ENCODE peak calls at places on chromosomes 2 and 18, in ten cellular contexts. One of them, this sample, is unnamed.

GRCh38 chr2:129192841-129193253 is 786.6 kb upstream of the RAB6C start:
- DNase-seq in HepG2: no peak
- DNase-seq in vagina: no peak
- DNase-seq in ovary: no peak
- DNase-seq in prostate gland: no peak
- DNase-seq in tibial nerve: no peak
- DNase-seq in transverse colon: no peak
- DNase-seq in lower lobe of right lung: no peak
- DNase-seq in PC-3: no peak
- DNase-seq in psoas muscle: no peak
- DNase-seq in this sample: no peak

GRCh38 chr2:224952942-224953657 is 89.2 kb downstream of the DOCK10 start:
- DNase-seq in HepG2: no peak
- DNase-seq in prostate gland: no peak
- DNase-seq in PC-3: no peak
- DNase-seq in psoas muscle: no peak
- DNase-seq in lower lobe of right lung: no peak
- DNase-seq in ovary: no peak
- DNase-seq in transverse colon: peak; percentile 46
- DNase-seq in vagina: no peak
- DNase-seq in tibial nerve: no peak
- DNase-seq in this sample: peak; percentile 24

GRCh38 chr2:11753452-11753885 is 7.0 kb downstream of the LPIN1 start:
- DNase-seq in vagina: no peak
- DNase-seq in prostate gland: no peak
- DNase-seq in tibial nerve: no peak
- DNase-seq in ovary: no peak
- DNase-seq in transverse colon: peak; percentile 83
- DNase-seq in PC-3: peak; percentile 45
- DNase-seq in lower lobe of right lung: peak; percentile 69
- DNase-seq in psoas muscle: peak; percentile 49
- DNase-seq in HepG2: no peak
- DNase-seq in this sample: peak; percentile 88

GRCh38 chr2:170139276-170139967 is 38.5 kb upstream of the MYO3B start:
- DNase-seq in vagina: no peak
- DNase-seq in psoas muscle: no peak
- DNase-seq in ovary: no peak
- DNase-seq in HepG2: no peak
- DNase-seq in tibial nerve: no peak
- DNase-seq in transverse colon: no peak
- DNase-seq in prostate gland: no peak
- DNase-seq in lower lobe of right lung: no peak
- DNase-seq in PC-3: no peak
- DNase-seq in this sample: no peak

GRCh38 chr2:73836141-73836943 is 7.6 kb downstream of the STAMBP start:
- DNase-seq in lower lobe of right lung: peak; percentile 52
- DNase-seq in psoas muscle: no peak
- DNase-seq in transverse colon: no peak
- DNase-seq in PC-3: no peak
- DNase-seq in ovary: no peak
- DNase-seq in prostate gland: no peak
- DNase-seq in HepG2: no peak
- DNase-seq in tibial nerve: no peak
- DNase-seq in vagina: no peak
- DNase-seq in this sample: no peak

GRCh38 chr2:200122683-200123082 is 167.3 kb downstream of the MAIP1 start:
- DNase-seq in vagina: no peak
- DNase-seq in PC-3: no peak
- DNase-seq in psoas muscle: no peak
- DNase-seq in tibial nerve: no peak
- DNase-seq in lower lobe of right lung: no peak
- DNase-seq in prostate gland: no peak
- DNase-seq in HepG2: no peak
- DNase-seq in ovary: no peak
- DNase-seq in transverse colon: no peak
- DNase-seq in this sample: no peak

GRCh38 chr2:158315803-158316413 is 140.6 kb downstream of the CCDC148 start:
- DNase-seq in PC-3: no peak
- DNase-seq in HepG2: no peak
- DNase-seq in psoas muscle: no peak
- DNase-seq in transverse colon: no peak
- DNase-seq in tibial nerve: no peak
- DNase-seq in lower lobe of right lung: no peak
- DNase-seq in prostate gland: no peak
- DNase-seq in ovary: no peak
- DNase-seq in vagina: no peak
- DNase-seq in this sample: no peak

GRCh38 chr2:236169741-236170654 is 1.8 kb upstream of the GBX2 start:
- DNase-seq in lower lobe of right lung: no peak
- DNase-seq in psoas muscle: no peak
- DNase-seq in ovary: no peak
- DNase-seq in PC-3: no peak
- DNase-seq in HepG2: no peak
- DNase-seq in prostate gland: no peak
- DNase-seq in tibial nerve: no peak
- DNase-seq in vagina: no peak
- DNase-seq in transverse colon: no peak
- DNase-seq in this sample: no peak

GRCh38 chr2:68837861-68838341 is 33.3 kb downstream of the BMP10 start:
- DNase-seq in HepG2: no peak
- DNase-seq in tibial nerve: no peak
- DNase-seq in transverse colon: no peak
- DNase-seq in ovary: no peak
- DNase-seq in prostate gland: no peak
- DNase-seq in vagina: no peak
- DNase-seq in PC-3: no peak
- DNase-seq in lower lobe of right lung: no peak
- DNase-seq in psoas muscle: no peak
- DNase-seq in this sample: no peak

GRCh38 chr2:68838641-68839040 is 32.6 kb downstream of the BMP10 start:
- DNase-seq in lower lobe of right lung: no peak
- DNase-seq in tibial nerve: no peak
- DNase-seq in transverse colon: no peak
- DNase-seq in prostate gland: no peak
- DNase-seq in PC-3: no peak
- DNase-seq in HepG2: no peak
- DNase-seq in vagina: no peak
- DNase-seq in ovary: no peak
- DNase-seq in psoas muscle: no peak
- DNase-seq in this sample: no peak

GRCh38 chr2:68837164-68837860 is 33.9 kb downstream of the BMP10 start:
- DNase-seq in lower lobe of right lung: peak; percentile 91
- DNase-seq in vagina: no peak
- DNase-seq in prostate gland: no peak
- DNase-seq in PC-3: peak; percentile 65
- DNase-seq in transverse colon: peak; percentile 78
- DNase-seq in ovary: no peak
- DNase-seq in tibial nerve: peak; percentile 39
- DNase-seq in HepG2: peak; percentile 55
- DNase-seq in psoas muscle: peak; percentile 59
- DNase-seq in this sample: peak; percentile 90

GRCh38 chr2:68835636-68836035 is 35.6 kb downstream of the BMP10 start:
- DNase-seq in HepG2: no peak
- DNase-seq in lower lobe of right lung: no peak
- DNase-seq in prostate gland: no peak
- DNase-seq in transverse colon: no peak
- DNase-seq in ovary: no peak
- DNase-seq in vagina: no peak
- DNase-seq in psoas muscle: no peak
- DNase-seq in tibial nerve: no peak
- DNase-seq in PC-3: no peak
- DNase-seq in this sample: no peak

DNA sequence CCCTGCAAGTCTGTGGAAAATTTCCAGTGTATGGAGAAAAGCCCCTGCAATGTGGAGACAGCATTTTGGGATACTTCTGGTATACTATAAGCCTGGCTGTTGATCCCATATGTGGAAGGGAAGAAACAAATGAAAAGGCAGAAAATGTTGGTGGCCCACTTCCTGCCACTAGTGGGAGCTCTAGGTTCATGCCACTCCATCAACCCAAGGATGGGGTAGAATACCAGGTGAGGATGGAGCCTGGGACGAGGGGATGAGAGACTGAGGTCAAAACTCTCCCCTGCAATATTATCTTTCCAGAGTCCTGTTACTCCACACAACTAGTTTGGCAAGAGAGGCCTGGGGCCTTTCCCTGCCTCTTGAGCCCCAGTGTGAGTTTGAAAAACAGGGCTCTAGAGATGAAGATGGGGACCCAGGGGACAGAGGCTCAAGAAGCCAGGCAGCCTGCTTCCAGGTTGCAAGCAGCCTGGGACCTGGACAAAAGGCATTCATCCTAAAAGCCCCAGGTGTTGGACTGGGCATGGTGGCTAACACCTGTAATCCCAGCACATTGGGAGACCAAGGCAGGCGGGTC is 31.9 kb downstream of the BMP10 start:
- DNase-seq in tibial nerve: no peak
- DNase-seq in transverse colon: no peak
- DNase-seq in prostate gland: no peak
- DNase-seq in psoas muscle: no peak
- DNase-seq in PC-3: peak; percentile 58
- DNase-seq in lower lobe of right lung: no peak
- DNase-seq in ovary: no peak
- DNase-seq in HepG2: no peak
- DNase-seq in vagina: no peak
- DNase-seq in this sample: no peak
- TF ChIP-seq CTCF in tibial nerve: peak; percentile 30
- TF ChIP-seq CTCF in transverse colon: peak; percentile 51
- TF ChIP-seq CTCF in prostate gland: peak; percentile 37
- TF ChIP-seq CTCF in psoas muscle: peak; percentile 28
- TF ChIP-seq CTCF in PC-3: peak; percentile 80
- TF ChIP-seq CTCF in lower lobe of right lung: peak; percentile 67
- TF ChIP-seq CTCF in ovary: no peak
- TF ChIP-seq CTCF in HepG2: peak; percentile 64
- TF ChIP-seq CTCF in vagina: no peak
- TF ChIP-seq CTCF in this sample: no peak

GRCh38 chr2:174623690-174624089 is 26.1 kb upstream of the WIPF1 start:
- DNase-seq in tibial nerve: no peak
- DNase-seq in psoas muscle: no peak
- DNase-seq in ovary: no peak
- DNase-seq in prostate gland: no peak
- DNase-seq in transverse colon: no peak
- DNase-seq in vagina: no peak
- DNase-seq in PC-3: no peak
- DNase-seq in lower lobe of right lung: no peak
- DNase-seq in HepG2: no peak
- DNase-seq in this sample: no peak

GRCh38 chr2:174625031-174625430 is 27.4 kb upstream of the WIPF1 start:
- DNase-seq in lower lobe of right lung: no peak
- DNase-seq in psoas muscle: no peak
- DNase-seq in PC-3: no peak
- DNase-seq in vagina: no peak
- DNase-seq in prostate gland: no peak
- DNase-seq in transverse colon: no peak
- DNase-seq in ovary: no peak
- DNase-seq in HepG2: no peak
- DNase-seq in tibial nerve: no peak
- DNase-seq in this sample: no peak

GRCh38 chr2:174627216-174627615 is 29.6 kb upstream of the WIPF1 start:
- DNase-seq in lower lobe of right lung: no peak
- DNase-seq in vagina: no peak
- DNase-seq in HepG2: no peak
- DNase-seq in ovary: no peak
- DNase-seq in psoas muscle: no peak
- DNase-seq in transverse colon: no peak
- DNase-seq in tibial nerve: no peak
- DNase-seq in PC-3: no peak
- DNase-seq in prostate gland: no peak
- DNase-seq in this sample: no peak

GRCh38 chr2:174621323-174621722 is 23.7 kb upstream of the WIPF1 start:
- DNase-seq in vagina: no peak
- DNase-seq in HepG2: no peak
- DNase-seq in psoas muscle: no peak
- DNase-seq in PC-3: no peak
- DNase-seq in ovary: no peak
- DNase-seq in transverse colon: no peak
- DNase-seq in lower lobe of right lung: no peak
- DNase-seq in prostate gland: no peak
- DNase-seq in tibial nerve: no peak
- DNase-seq in this sample: no peak

DNA sequence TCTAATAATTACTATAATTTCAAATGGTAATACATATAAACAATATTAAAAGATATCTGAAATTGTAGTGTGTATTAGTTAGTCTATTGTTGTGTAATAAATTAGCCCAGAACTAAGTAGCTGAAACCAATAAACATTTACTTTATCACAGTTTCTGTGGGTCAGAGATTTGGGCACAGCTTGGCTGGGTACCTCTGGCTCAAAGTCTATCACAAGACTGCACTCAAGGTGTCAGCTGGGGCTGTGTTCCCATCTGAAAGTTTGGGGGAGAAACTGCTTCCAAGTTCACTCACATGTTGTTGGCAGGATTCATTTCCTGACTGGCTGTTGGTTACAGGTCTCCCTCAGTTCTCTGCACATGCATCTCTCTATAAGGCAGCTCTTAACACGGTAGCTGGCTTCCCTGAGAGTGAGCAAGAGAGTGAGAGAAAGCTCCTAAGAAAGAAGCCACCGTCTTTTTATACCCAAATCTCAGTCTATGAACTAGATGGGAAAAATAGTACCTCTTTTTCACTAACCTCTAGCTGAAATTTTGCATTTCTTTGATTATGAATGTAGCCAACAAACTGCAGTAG is 25.6 kb upstream of the WIPF1 start:
- DNase-seq in vagina: no peak
- DNase-seq in HepG2: no peak
- DNase-seq in tibial nerve: no peak
- DNase-seq in ovary: no peak
- DNase-seq in lower lobe of right lung: no peak
- DNase-seq in prostate gland: no peak
- DNase-seq in transverse colon: no peak
- DNase-seq in psoas muscle: no peak
- DNase-seq in PC-3: no peak
- DNase-seq in this sample: no peak
- H3K4me3 ChIP-seq in vagina: no peak overlapping the region
- H3K4me3 ChIP-seq in HepG2: no peak overlapping the region
- H3K4me3 ChIP-seq in tibial nerve: no peak overlapping the region
- H3K4me3 ChIP-seq in ovary: no peak overlapping the region
- H3K4me3 ChIP-seq in lower lobe of right lung: no peak overlapping the region
- H3K4me3 ChIP-seq in prostate gland: no peak overlapping the region
- H3K4me3 ChIP-seq in transverse colon: no peak overlapping the region
- H3K4me3 ChIP-seq in psoas muscle: no peak overlapping the region
- H3K4me3 ChIP-seq in PC-3: no peak overlapping the region
- H3K4me3 ChIP-seq in this sample: no peak overlapping the region

GRCh38 chr2:21282515-21282898 is 158.7 kb downstream of the TDRD15 start:
- DNase-seq in vagina: no peak
- DNase-seq in ovary: no peak
- DNase-seq in HepG2: no peak
- DNase-seq in lower lobe of right lung: no peak
- DNase-seq in prostate gland: no peak
- DNase-seq in PC-3: no peak
- DNase-seq in transverse colon: no peak
- DNase-seq in psoas muscle: no peak
- DNase-seq in tibial nerve: no peak
- DNase-seq in this sample: no peak
- H3K4me1 ChIP-seq in vagina: no peaks in the 10 kb centered on the region
- H3K4me1 ChIP-seq in ovary: no peaks in the 10 kb centered on the region
- H3K4me1 ChIP-seq in HepG2: no peaks in the 10 kb centered on the region
- H3K4me1 ChIP-seq in lower lobe of right lung: no peaks in the 10 kb centered on the region
- H3K4me1 ChIP-seq in prostate gland: no peaks in the 10 kb centered on the region
- H3K4me1 ChIP-seq in PC-3: no peaks in the 10 kb centered on the region
- H3K4me1 ChIP-seq in transverse colon: no peaks in the 10 kb centered on the region
- H3K4me1 ChIP-seq in psoas muscle: no peaks in the 10 kb centered on the region
- H3K4me1 ChIP-seq in tibial nerve: peaks cover 5% of the 10 kb centered on the region
- H3K4me1 ChIP-seq in this sample: no peaks in the 10 kb centered on the region

GRCh38 chr18:12251311-12251710 is 2.9 kb upstream of the CIDEA start:
- DNase-seq in transverse colon: no peak
- DNase-seq in prostate gland: no peak
- DNase-seq in vagina: no peak
- DNase-seq in PC-3: no peak
- DNase-seq in ovary: no peak
- DNase-seq in HepG2: no peak
- DNase-seq in lower lobe of right lung: no peak
- DNase-seq in psoas muscle: no peak
- DNase-seq in tibial nerve: no peak
- DNase-seq in this sample: no peak

GRCh38 chr18:12245793-12246135 is 8.4 kb upstream of the CIDEA start:
- DNase-seq in vagina: no peak
- DNase-seq in PC-3: no peak
- DNase-seq in psoas muscle: no peak
- DNase-seq in lower lobe of right lung: no peak
- DNase-seq in HepG2: no peak
- DNase-seq in ovary: no peak
- DNase-seq in tibial nerve: no peak
- DNase-seq in prostate gland: no peak
- DNase-seq in transverse colon: no peak
- DNase-seq in this sample: no peak

GRCh38 chr18:12248926-12249720 is 5.0 kb upstream of the CIDEA start:
- DNase-seq in vagina: no peak
- DNase-seq in HepG2: no peak
- DNase-seq in ovary: no peak
- DNase-seq in prostate gland: no peak
- DNase-seq in tibial nerve: no peak
- DNase-seq in transverse colon: no peak
- DNase-seq in psoas muscle: no peak
- DNase-seq in lower lobe of right lung: no peak
- DNase-seq in PC-3: no peak
- DNase-seq in this sample: no peak

GRCh38 chr18:12247946-12248345 is 6.2 kb upstream of the CIDEA start:
- DNase-seq in HepG2: no peak
- DNase-seq in lower lobe of right lung: no peak
- DNase-seq in ovary: no peak
- DNase-seq in transverse colon: no peak
- DNase-seq in vagina: no peak
- DNase-seq in prostate gland: no peak
- DNase-seq in tibial nerve: no peak
- DNase-seq in psoas muscle: no peak
- DNase-seq in PC-3: no peak
- DNase-seq in this sample: no peak

DNA sequence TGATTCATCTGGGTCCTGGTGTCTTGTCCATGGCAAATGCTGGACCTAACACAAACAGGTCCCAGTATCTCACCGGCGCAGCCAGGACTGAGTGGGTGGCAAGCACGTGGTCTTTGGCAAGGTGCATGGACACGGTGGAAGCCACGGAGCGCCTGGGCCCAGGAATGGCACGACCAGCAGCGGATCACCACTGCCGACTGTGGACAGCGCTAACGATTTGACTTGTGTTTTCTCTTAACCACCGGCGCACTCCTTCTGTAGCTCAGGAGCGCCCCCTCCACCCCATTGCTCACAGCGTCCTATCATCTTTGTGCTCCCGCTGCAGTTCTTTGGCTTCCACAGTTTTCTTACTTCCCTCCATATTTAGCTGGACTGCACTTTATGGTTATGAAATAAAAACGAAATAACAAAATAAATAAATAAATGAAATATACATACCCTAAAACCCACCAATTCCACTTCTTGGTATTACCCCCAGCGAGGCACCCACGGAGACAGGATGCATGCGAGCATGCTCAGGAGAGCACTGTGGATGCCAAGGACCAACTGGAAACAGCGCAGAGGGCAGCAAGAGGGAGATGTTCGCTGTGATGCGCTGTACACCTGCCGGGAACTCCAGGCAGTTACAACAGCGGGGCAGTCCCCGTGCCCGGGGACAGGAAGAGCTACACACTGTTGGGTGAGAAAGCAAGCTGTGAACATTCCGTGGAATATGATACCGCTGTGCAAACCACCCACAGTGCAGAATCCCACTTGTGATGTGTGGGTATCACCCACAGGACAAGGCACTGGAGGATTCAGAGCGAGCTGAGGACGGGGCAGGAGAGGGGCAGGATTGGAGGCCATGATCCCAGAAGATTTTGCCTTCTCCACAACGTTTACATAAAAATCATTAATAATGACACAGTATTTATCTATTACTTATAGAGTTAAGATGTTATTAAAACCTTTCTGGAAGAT is 7.0 kb upstream of the CIDEA start:
- DNase-seq in HepG2: peak; percentile 10
- DNase-seq in transverse colon: no peak
- DNase-seq in lower lobe of right lung: no peak
- DNase-seq in ovary: no peak
- DNase-seq in prostate gland: no peak
- DNase-seq in tibial nerve: no peak
- DNase-seq in psoas muscle: no peak
- DNase-seq in PC-3: no peak
- DNase-seq in vagina: no peak
- DNase-seq in this sample: no peak
- TF ChIP-seq CTCF in HepG2: peak; percentile 50
- TF ChIP-seq CTCF in transverse colon: no peak
- TF ChIP-seq CTCF in lower lobe of right lung: no peak
- TF ChIP-seq CTCF in ovary: no peak
- TF ChIP-seq CTCF in prostate gland: no peak
- TF ChIP-seq CTCF in tibial nerve: no peak
- TF ChIP-seq CTCF in psoas muscle: no peak
- TF ChIP-seq CTCF in PC-3: peak; percentile 34
- TF ChIP-seq CTCF in vagina: no peak
- TF ChIP-seq CTCF in this sample: no peak

This sample was measured in mucosa of descending colon.